ENCODE peak calls at places on chromosomes 6 and 20, in ten cellular contexts. O is prostate gland; L is OCI-LY7; R is lower lobe of right lung; T is HCT116; H is brain microvascular endothelial cell; E is activated CD8-positive, alpha-beta T cell treated with anti-CD3 and anti-CD28 coated beads for 36 hours; S is H9; P is neural progenitor cell; V is cardiac fibroblast. X is an unnamed sample.

GRCh38 chr20:21259346-21259745 is 43.8 kb upstream of the XRN2 start:
- DNase-seq in O (no peak), P (no peak), R (no peak), V (no peak), E (no peak), L (no peak), T (no peak), H (no peak), S (no peak), X (no peak)

GRCh38 chr6:47306887-47307286 is 2.8 kb downstream of the TNFRSF21 start:
- DNase-seq in T (no peak), P (no peak), E (no peak), L (no peak), V (peak; percentile 64), R (no peak), S (no peak), O (no peak), H (no peak), X (no peak)

GRCh38 chr20:13788167-13788834 is 3.5 kb downstream of the NDUFAF5 start:
- DNase-seq in E (peak; percentile 68), R (no peak), L (peak; percentile 67), V (peak; percentile 71), S (peak; percentile 46), T (peak; percentile 65), H (peak; percentile 77), P (peak; percentile 64), O (peak; percentile 12), X (peak; percentile 72)

GRCh38 chr20:56117350-56117749 is 112.0 kb upstream of the CBLN4 start:
- DNase-seq in R (no peak), O (no peak), H (no peak), E (no peak), V (no peak), L (no peak), T (no peak), S (no peak), P (no peak), X (no peak)

GRCh38 chr6:20582586-20583446 is 48.6 kb downstream of the CDKAL1 start:
- DNase-seq in S (no peak), O (no peak), P (no peak), V (no peak), T (no peak), E (no peak), R (no peak), L (no peak), H (no peak), X (no peak)

GRCh38 chr6:10140121-10140520 is 274.8 kb downstream of the TFAP2A start:
- DNase-seq in V (no peak), T (no peak), H (no peak), R (no peak), E (no peak), O (no peak), P (no peak), L (no peak), S (no peak), X (no peak)

GRCh38 chr6:91023529-91023928 is 436.7 kb upstream of the MAP3K7 start:
- DNase-seq in P (no peak), R (no peak), S (no peak), T (no peak), V (no peak), H (no peak), L (no peak), E (no peak), O (no peak), X (no peak)

GRCh38 chr6:5179917-5180316 is 80.8 kb downstream of the LYRM4 start:
- DNase-seq in S (no peak), E (no peak), H (no peak), O (no peak), T (no peak), L (no peak), R (no peak), V (no peak), P (no peak), X (no peak)

GRCh38 chr20:49889943-49890650 is 25.2 kb downstream of the SPATA2 start:
- DNase-seq in R (no peak), H (no peak), E (no peak), T (no peak), V (no peak), P (no peak), O (no peak), S (no peak), L (no peak), X (no peak)

GRCh38 chr6:98824163-98824906 is 10.0 kb upstream of the POU3F2 start:
- DNase-seq in O (no peak), S (peak; percentile 72), L (no peak), T (no peak), V (no peak), R (no peak), P (peak; percentile 65), E (no peak), H (no peak), X (no peak)

GRCh38 chr6:148997863-148998262 is 251.0 kb downstream of the UST start:
- DNase-seq in E (no peak), V (no peak), T (no peak), O (no peak), R (no peak), P (no peak), S (no peak), H (no peak), L (no peak), X (no peak)

GRCh38 chr20:32515631-32516101 is 69.5 kb downstream of the NOL4L start:
- DNase-seq in S (no peak), L (no peak), P (no peak), R (no peak), O (no peak), T (no peak), E (no peak), H (no peak), V (no peak), X (no peak)

GRCh38 chr6:100228437-100229424 is 234.7 kb upstream of the MCHR2 start:
- DNase-seq in S (peak; percentile 93), L (peak; percentile 76), P (peak; percentile 95), H (peak; percentile 77), E (peak; percentile 70), V (peak; percentile 70), R (peak; percentile 83), T (peak; percentile 69), O (peak; percentile 43), X (peak; percentile 90)

DNA sequence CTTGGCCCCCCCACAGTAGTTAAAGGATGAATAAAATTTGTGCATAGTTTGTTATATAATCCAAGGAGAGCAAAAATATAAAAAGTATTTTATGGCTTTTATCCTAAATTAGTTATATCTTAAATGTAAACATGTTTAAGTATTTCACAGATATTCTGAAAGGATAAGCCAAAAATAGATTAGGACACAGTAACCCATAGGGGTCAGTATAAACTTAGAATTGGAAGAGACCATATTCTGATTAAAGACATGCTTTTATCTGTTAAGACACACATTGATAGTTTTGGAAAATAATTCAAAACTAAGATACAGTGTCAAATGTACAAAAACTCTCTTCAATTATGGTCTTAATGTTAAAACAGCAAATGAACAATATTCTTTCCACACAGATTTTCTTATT is 4.5 kb upstream of the SERINC1 start:
- DNase-seq in P (peak; percentile 25), T (no peak), H (no peak), V (peak; percentile 52), E (no peak), R (no peak), L (peak; percentile 34), O (no peak), S (no peak), X (peak; percentile 42)
- TF ChIP-seq CTCF in P (peak; percentile 73), T (peak; percentile 33), H (peak; percentile 26), V (peak; percentile 36), E (peak; percentile 53), R (peak; percentile 45), L (peak; percentile 74), O (no peak), S (peak; percentile 78), X (peak; percentile 14)

DNA sequence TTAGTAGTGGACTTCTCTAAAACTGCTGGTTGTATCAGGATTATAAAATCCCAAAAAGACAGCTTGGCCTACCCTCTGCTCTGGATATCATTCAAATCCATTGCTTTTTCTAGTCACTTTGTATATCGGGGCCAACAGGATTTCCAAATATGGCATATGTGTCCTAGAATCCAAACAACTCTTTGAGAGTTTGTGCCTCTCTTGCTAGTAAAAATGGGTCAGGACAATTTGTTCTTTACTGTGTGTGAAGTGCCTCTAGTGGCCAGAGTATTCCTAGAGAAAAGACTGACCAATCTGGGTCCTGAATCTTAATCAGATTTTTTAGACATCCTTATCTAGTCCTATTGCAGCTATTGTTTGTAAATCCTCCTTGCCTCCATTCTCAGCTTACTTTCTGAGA is 33.5 kb upstream of the MANEA start:
- DNase-seq in E (no peak), L (no peak), T (no peak), R (no peak), P (no peak), V (no peak), S (no peak), H (no peak), O (no peak), X (no peak)
- TF ChIP-seq CTCF in E (no peak), L (no peak), T (peak; percentile 28), R (no peak), P (peak; percentile 37), V (no peak), S (peak; percentile 55), H (no peak), O (no peak), X (no peak)

DNA sequence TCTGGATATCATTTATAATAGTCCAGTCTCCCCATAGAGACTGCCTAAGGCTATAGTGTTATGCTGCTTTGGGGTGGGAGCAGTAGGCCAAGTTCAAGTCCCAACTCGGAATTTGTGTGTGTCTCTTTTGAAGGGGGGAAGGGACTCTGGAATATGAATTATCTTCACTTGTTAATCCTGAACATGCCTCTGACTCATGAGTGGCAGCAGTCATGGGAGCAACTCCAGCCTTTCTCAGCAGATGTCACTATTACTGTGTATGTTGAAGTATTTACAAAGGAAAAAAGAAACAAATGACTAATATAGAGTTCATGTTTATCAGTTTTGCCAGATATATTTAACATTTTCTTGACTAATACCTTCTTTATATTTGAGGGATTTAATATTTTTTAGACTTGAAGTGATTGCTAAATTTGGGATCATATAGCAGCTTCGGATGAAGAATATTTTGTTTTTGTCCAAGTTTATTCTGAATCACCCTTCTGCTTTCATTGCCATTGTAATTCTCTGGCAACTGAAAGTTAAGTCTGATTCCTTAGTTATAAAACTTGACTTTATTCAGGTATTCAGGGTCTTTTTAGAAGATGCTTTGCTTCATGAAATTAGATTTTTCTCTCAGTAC is 23.4 kb downstream of the FAM217A start:
- DNase-seq in P (no peak), H (peak; percentile 91), O (peak; percentile 12), V (peak; percentile 89), S (no peak), T (peak; percentile 21), E (no peak), L (peak; percentile 7), R (no peak), X (peak; percentile 42)
- TF ChIP-seq CTCF in P (peak; percentile 38), H (peak; percentile 71), O (no peak), V (peak; percentile 41), S (peak; percentile 43), T (peak; percentile 35), E (no peak), L (peak; percentile 57), R (peak; percentile 24), X (peak; percentile 40)

GRCh38 chr20:34883087-34883688 is 6.8 kb downstream of the ACSS2 start:
- DNase-seq in T (no peak), O (no peak), H (no peak), R (no peak), E (no peak), L (no peak), S (no peak), P (no peak), V (no peak), X (no peak)
- TF ChIP-seq CTCF in T (no peak), O (no peak), H (no peak), R (no peak), E (no peak), L (no peak), S (no peak), P (no peak), V (no peak), X (no peak)

X was measured in NB4.